ENCODE peak calls at places on chromosomes 2 and 18, in six cellular contexts. Z, L, T, K, J and V are unnamed samples.

GRCh38 chr2:235293060-235293459 is 200.8 kb upstream of the AGAP1 start:
- DNase-seq in Z (no peak), L (no peak), T (no peak), K (no peak), J (no peak), V (no peak)

GRCh38 chr2:201887851-201888451 is 81.6 kb downstream of the CDK15 start:
- DNase-seq in Z (no peak), L (peak; percentile 39), T (no peak), K (no peak), J (no peak), V (no peak)

GRCh38 chr18:67515987-67516431 is 511 bp downstream of the DSEL start:
- DNase-seq in Z (no peak), L (peak; percentile 88), T (peak; percentile 87), K (peak; percentile 75), J (peak; percentile 76), V (peak; percentile 80)

GRCh38 chr2:55418512-55419235 is 982 bp downstream of the CCDC88A start:
- DNase-seq in Z (no peak), L (no peak), T (no peak), K (peak; percentile 22), J (peak; percentile 10), V (no peak)

GRCh38 chr2:50556934-50557575 is 474.9 kb downstream of the NRXN1 start:
- DNase-seq in Z (no peak), L (peak; percentile 59), T (no peak), K (no peak), J (peak; percentile 1), V (no peak)

GRCh38 chr2:216139884-216140283 is 30.7 kb downstream of the XRCC5 start:
- DNase-seq in Z (peak; percentile 21), L (no peak), T (no peak), K (peak; percentile 53), J (no peak), V (no peak)

GRCh38 chr2:78601113-78601512 is 424.4 kb upstream of the REG3G start:
- DNase-seq in Z (no peak), L (no peak), T (no peak), K (no peak), J (no peak), V (no peak)

GRCh38 chr2:98099939-98100743 is 13.2 kb downstream of the VWA3B start:
- DNase-seq in Z (no peak), L (no peak), T (no peak), K (no peak), J (no peak), V (no peak)

GRCh38 chr2:202054716-202055115 is 18.3 kb upstream of the KIAA2012 start:
- DNase-seq in Z (no peak), L (no peak), T (no peak), K (no peak), J (no peak), V (no peak)

GRCh38 chr2:58064136-58064535 is 17.5 kb downstream of the VRK2 start:
- DNase-seq in Z (no peak), L (no peak), T (no peak), K (no peak), J (no peak), V (no peak)
- H3K4me1 ChIP-seq in Z (peaks cover 18% of the 10 kb centered on the region), L (peaks cover 13% of the 10 kb centered on the region), T (no peaks in the 10 kb centered on the region), K (peaks cover 17% of the 10 kb centered on the region), J (peaks cover 13% of the 10 kb centered on the region), V (no peaks in the 10 kb centered on the region)

DNA sequence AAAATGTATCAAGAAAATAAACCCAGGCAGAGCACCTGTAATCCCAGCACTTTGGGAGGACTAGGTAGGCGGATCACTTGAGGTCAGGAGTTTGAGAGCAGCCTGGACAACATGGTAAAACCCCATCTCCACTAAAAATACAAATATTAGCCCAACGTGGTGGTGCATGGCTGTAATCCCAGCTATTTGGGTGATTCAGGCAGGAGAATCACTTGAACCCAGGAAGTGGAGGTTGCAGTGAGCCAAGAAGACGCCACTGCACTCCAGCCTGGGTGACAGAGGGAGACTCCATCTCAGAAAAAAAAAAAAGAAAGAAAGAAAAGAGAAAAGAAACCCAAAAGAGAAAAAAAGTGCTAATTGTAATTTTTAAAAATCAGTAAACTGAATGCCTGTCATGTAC is 41.4 kb downstream of the DDX18 start:
- DNase-seq in Z (no peak), L (no peak), T (no peak), K (peak; percentile 9), J (no peak), V (no peak)
- H3K4me1 ChIP-seq in Z (peaks cover 14% of the 10 kb centered on the region), L (peaks cover 10% of the 10 kb centered on the region), T (no peaks in the 10 kb centered on the region), K (peaks cover 22% of the 10 kb centered on the region), J (peaks cover 21% of the 10 kb centered on the region), V (no peaks in the 10 kb centered on the region)

DNA sequence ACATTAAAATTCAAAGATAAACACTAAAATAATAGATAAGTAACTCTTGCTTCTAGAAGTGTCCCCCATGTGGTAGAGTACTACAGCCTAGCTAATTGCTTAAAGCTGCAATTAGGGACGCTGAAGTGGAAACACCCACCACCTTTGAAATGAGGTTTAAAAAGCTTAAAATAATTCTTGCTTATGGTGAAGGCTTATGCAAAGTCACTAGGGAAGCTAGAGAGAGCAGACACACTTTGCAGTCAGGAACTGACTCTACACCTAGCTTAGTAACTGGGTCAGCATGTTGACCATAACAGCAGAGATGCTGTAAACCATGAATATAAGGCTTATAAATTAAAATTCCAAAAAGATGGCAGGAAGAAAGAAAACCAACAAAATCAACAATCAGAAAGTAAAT is 65.4 kb upstream of the DSG1 start:
- DNase-seq in Z (no peak), L (no peak), T (no peak), K (no peak), J (no peak), V (no peak)
- H3K4me1 ChIP-seq in Z (peaks cover 11% of the 10 kb centered on the region), L (no peaks in the 10 kb centered on the region), T (no peaks in the 10 kb centered on the region), K (peaks cover 21% of the 10 kb centered on the region), J (no peaks in the 10 kb centered on the region), V (no peaks in the 10 kb centered on the region)

DNA sequence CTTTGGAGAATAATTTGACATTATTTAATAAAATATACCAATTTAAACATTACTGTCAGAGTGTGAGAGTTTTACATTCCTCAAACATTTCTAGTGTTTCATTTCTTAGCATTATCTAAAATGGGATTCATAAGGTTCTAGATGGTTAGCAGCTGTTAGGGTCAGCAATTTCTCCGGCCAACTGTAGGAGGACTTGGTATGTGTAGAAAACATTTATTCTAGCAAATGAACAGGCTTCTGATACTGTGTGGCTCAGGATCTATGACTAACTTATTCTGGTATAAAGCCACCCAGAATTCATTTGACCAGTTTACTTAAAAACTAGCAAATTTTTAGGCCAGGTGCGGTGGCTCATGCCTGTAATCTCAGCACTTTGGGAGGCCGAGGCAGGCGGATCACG is 22.6 kb downstream of the NCOA1 start:
- DNase-seq in Z (no peak), L (no peak), T (no peak), K (no peak), J (no peak), V (no peak)
- H3K4me1 ChIP-seq in Z (peaks cover 9% of the 10 kb centered on the region), L (peaks cover 2% of the 10 kb centered on the region), T (peaks cover 5% of the 10 kb centered on the region), K (peaks cover 22% of the 10 kb centered on the region), J (no peaks in the 10 kb centered on the region), V (no peaks in the 10 kb centered on the region)

GRCh38 chr2:203870942-203871341 is 3.4 kb downstream of the CTLA4 start:
- DNase-seq in Z (no peak), L (no peak), T (no peak), K (no peak), J (no peak), V (no peak)

GRCh38 chr2:203869610-203870042 is 2.1 kb downstream of the CTLA4 start:
- DNase-seq in Z (no peak), L (no peak), T (no peak), K (no peak), J (no peak), V (no peak)

GRCh38 chr2:203870481-203870880 is 2.9 kb downstream of the CTLA4 start:
- DNase-seq in Z (no peak), L (no peak), T (no peak), K (no peak), J (no peak), V (no peak)

GRCh38 chr2:203873461-203873860 is 5.9 kb downstream of the CTLA4 start:
- DNase-seq in Z (no peak), L (no peak), T (no peak), K (no peak), J (no peak), V (no peak)

DNA sequence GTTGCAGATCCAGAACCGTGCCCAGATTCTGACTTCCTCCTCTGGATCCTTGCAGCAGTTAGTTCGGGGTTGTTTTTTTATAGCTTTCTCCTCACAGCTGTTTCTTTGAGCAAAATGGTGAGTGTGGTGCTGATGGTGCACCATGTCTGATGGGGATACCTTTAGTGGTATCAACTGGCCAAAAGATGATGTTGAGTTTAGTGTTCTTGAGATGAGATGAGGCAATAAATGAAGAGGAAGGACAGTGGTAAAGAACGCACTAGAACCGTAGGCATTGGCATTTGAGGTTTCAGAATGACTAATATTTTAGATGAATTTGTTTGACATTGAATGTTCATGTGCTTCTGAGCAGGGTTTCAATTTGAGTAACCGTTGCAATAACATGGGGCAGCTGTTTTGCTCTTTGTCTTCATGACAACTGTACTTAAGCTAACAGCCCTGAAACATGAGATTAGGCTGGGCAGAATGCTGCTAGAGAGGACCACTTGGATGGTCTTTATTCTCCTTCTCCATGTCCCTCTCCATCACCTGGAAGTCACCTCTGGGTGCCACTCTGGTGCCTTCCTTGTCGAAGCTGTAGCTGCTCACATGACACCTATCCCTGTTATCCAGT is 3.9 kb downstream of the CTLA4 start:
- DNase-seq in Z (no peak), L (no peak), T (no peak), K (no peak), J (no peak), V (no peak)
- H3K4me1 ChIP-seq in Z (no peaks in the 10 kb centered on the region), L (no peaks in the 10 kb centered on the region), T (no peaks in the 10 kb centered on the region), K (no peaks in the 10 kb centered on the region), J (no peaks in the 10 kb centered on the region), V (no peaks in the 10 kb centered on the region)

DNA sequence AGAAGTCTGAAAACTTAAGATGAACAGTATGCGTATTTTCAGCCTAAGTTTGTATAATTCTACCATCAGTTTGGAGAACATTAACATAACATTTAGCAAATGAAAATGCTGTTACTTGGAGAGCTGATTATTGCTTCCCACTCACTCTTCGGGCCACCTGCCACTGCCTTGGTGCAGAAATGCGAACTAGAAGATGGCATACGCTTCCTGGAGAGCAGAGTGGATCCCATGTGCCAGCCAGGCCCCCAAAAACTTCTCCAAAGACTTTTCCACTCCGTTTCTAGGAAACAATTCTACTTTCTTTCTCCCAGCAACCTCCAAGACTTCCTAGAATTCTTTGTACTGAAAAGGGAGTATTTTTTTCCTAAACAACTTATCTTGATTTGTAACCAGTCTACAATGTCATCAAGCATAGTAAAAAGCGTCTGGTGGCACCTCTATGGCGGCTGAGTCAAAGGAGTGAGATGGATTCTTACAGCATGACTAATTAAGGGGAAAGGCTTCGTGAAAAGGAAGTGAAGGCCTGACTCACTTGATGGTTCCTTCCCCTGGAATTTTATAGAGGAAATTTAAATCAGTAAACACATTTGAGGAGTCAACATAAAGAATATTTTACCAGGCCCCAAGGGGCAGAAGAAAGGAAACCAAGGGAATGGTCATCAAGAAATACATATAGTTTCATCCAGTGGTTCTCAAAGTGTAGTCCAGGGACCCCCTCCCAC is 36.6 kb downstream of the FEZ2 start:
- DNase-seq in Z (peak; percentile 88), L (peak; percentile 86), T (no peak), K (peak; percentile 89), J (peak; percentile 98), V (no peak)
- H3K4me1 ChIP-seq in Z (peaks cover 68% of the 10 kb centered on the region), L (peaks cover 22% of the 10 kb centered on the region), T (no peaks in the 10 kb centered on the region), K (peaks cover 70% of the 10 kb centered on the region), J (peaks cover 73% of the 10 kb centered on the region), V (no peaks in the 10 kb centered on the region)

GRCh38 chr2:19541884-19542283 is 183.5 kb upstream of the OSR1 start:
- DNase-seq in Z (no peak), L (no peak), T (no peak), K (peak; percentile 35), J (no peak), V (no peak)
- H3K4me1 ChIP-seq in Z (peaks cover 44% of the 10 kb centered on the region), L (peaks cover 15% of the 10 kb centered on the region), T (no peaks in the 10 kb centered on the region), K (peaks cover 66% of the 10 kb centered on the region), J (no peaks in the 10 kb centered on the region), V (no peaks in the 10 kb centered on the region)